ENCODE peak calls at places on chromosomes 12 and 14, in seven cellular contexts. F is AG04450, J is choroid plexus epithelial cell, U is cardiac muscle cell, T is AG10803, G is upper lobe of right lung, X is SJSA1. N is an unnamed sample.

GRCh38 chr14:94612580-94613554 is 676 bp downstream of the SERPINA3 start:
- DNase-seq in F (no peak), J (peak), U (no peak), T (peak), G (no peak), X (no peak), N (no peak)

GRCh38 chr14:100902295-100902694 is 1.2 kb downstream of the RTL1 start:
- DNase-seq in F (no peak), J (no peak), U (peak), T (no peak), G (no peak), X (no peak), N (no peak)

GRCh38 chr12:27585739-27586265 is 61.8 kb downstream of the PPFIBP1 start:
- DNase-seq in F (no peak), J (no peak), U (no peak), T (no peak), G (no peak), X (no peak), N (no peak)

GRCh38 chr14:94545131-94545841 is 16.0 kb upstream of the SERPINA4 start:
- DNase-seq in F (no peak), J (peak), U (no peak), T (no peak), G (no peak), X (no peak), N (no peak)

GRCh38 chr14:21096889-21097615 is 1.4 kb downstream of the ZNF219 start:
- DNase-seq in F (no peak), J (no peak), U (no peak), T (no peak), G (no peak), X (no peak), N (no peak)

GRCh38 chr12:82721726-82722125 is 35.0 kb downstream of the TMTC2 start:
- DNase-seq in F (no peak), J (no peak), U (no peak), T (no peak), G (no peak), X (no peak), N (no peak)

GRCh38 chr12:114863911-114864310 is 179.9 kb upstream of the TBX3 start:
- DNase-seq in F (no peak), J (no peak), U (no peak), T (no peak), G (no peak), X (no peak), N (no peak)

GRCh38 chr14:58944226-58944769 is 244.2 kb upstream of the DAAM1 start:
- DNase-seq in F (no peak), J (no peak), U (peak), T (peak), G (no peak), X (no peak), N (no peak)

GRCh38 chr14:28163897-28164296 is 602.7 kb upstream of the FOXG1 start:
- DNase-seq in F (no peak), J (no peak), U (no peak), T (no peak), G (no peak), X (no peak), N (no peak)

GRCh38 chr14:71395151-71395604 is 487.9 kb downstream of the PCNX1 start:
- DNase-seq in F (no peak), J (peak), U (no peak), T (peak), G (no peak), X (no peak), N (no peak)

GRCh38 chr12:13523926-13524325 is 327.4 kb downstream of the EMP1 start:
- DNase-seq in F (no peak), J (no peak), U (no peak), T (no peak), G (no peak), X (no peak), N (no peak)

GRCh38 chr12:92138144-92138543 is 7.5 kb downstream of the BTG1 start:
- DNase-seq in F (no peak), J (no peak), U (no peak), T (no peak), G (no peak), X (no peak), N (no peak)

GRCh38 chr14:92676031-92676430 is 72.4 kb downstream of the LGMN start:
- DNase-seq in F (no peak), J (no peak), U (no peak), T (no peak), G (peak), X (no peak), N (no peak)

GRCh38 chr12:120231316-120232011 is 30.6 kb upstream of the RPLP0 start:
- DNase-seq in F (peak), J (peak), U (no peak), T (peak), G (no peak), X (peak), N (peak)

GRCh38 chr12:74071182-74071581 is 466.5 kb upstream of the ATXN7L3B start:
- DNase-seq in F (no peak), J (no peak), U (no peak), T (no peak), G (no peak), X (no peak), N (no peak)

GRCh38 chr12:613996-614726 is 49.1 kb downstream of the NINJ2 start:
- DNase-seq in F (no peak), J (peak), U (peak), T (no peak), G (no peak), X (no peak), N (no peak)

GRCh38 chr14:95361373-95362179 is 41.9 kb upstream of the CLMN start:
- DNase-seq in F (no peak), J (peak), U (no peak), T (no peak), G (peak), X (no peak), N (no peak)

GRCh38 chr14:104878582-104878981 is 13.5 kb downstream of the CEP170B start:
- DNase-seq in F (no peak), J (no peak), U (no peak), T (no peak), G (no peak), X (no peak), N (no peak)

GRCh38 chr12:14399871-14400270 is 34.4 kb downstream of the ATF7IP start:
- DNase-seq in F (no peak), J (peak), U (no peak), T (peak), G (no peak), X (no peak), N (no peak)

GRCh38 chr12:40793471-40793870 is 101.2 kb downstream of the CNTN1 start:
- DNase-seq in F (no peak), J (no peak), U (no peak), T (no peak), G (no peak), X (no peak), N (no peak)

GRCh38 chr12:20127401-20127800 is 240.9 kb upstream of the PDE3A start:
- DNase-seq in F (no peak), J (peak), U (no peak), T (no peak), G (no peak), X (no peak), N (no peak)

GRCh38 chr14:72457641-72458040 is 436.3 kb downstream of the DPF3 start:
- DNase-seq in F (no peak), J (peak), U (no peak), T (peak), G (no peak), X (no peak), N (peak)

GRCh38 chr12:46382974-46383653 is 10.5 kb upstream of the SLC38A2 start:
- DNase-seq in F (peak), J (peak), U (peak), T (peak), G (peak), X (peak), N (peak)

GRCh38 chr14:103449762-103450161 is 64.5 kb downstream of the MARK3 start:
- DNase-seq in F (no peak), J (no peak), U (no peak), T (no peak), G (no peak), X (no peak), N (no peak)

GRCh38 chr12:3964404-3964803 is 91.2 kb upstream of the PARP11 start:
- DNase-seq in F (no peak), J (no peak), U (peak), T (no peak), G (no peak), X (no peak), N (no peak)

GRCh38 chr12:25783566-25783965 is 174.9 kb upstream of the RASSF8 start:
- DNase-seq in F (no peak), J (no peak), U (no peak), T (no peak), G (no peak), X (no peak), N (no peak)

GRCh38 chr14:29216316-29216715 is 449.7 kb downstream of the FOXG1 start:
- DNase-seq in F (no peak), J (no peak), U (no peak), T (no peak), G (no peak), X (no peak), N (no peak)

GRCh38 chr12:15088115-15088514 is 115.3 kb downstream of the PDE6H start:
- DNase-seq in F (no peak), J (no peak), U (no peak), T (no peak), G (no peak), X (no peak), N (no peak)

GRCh38 chr14:100784523-100785337 is 41.2 kb upstream of the MEG3 start:
- DNase-seq in F (no peak), J (no peak), U (no peak), T (no peak), G (peak), X (no peak), N (no peak)

GRCh38 chr12:67928621-67929369 is 60.5 kb upstream of the IFNG-AS1 start:
- DNase-seq in F (no peak), J (no peak), U (no peak), T (no peak), G (no peak), X (no peak), N (no peak)

GRCh38 chr12:122393822-122394221 is 28.6 kb downstream of the CLIP1 start:
- DNase-seq in F (no peak), J (no peak), U (no peak), T (no peak), G (no peak), X (no peak), N (no peak)

GRCh38 chr12:84986586-84986985 is 49.5 kb downstream of the TSPAN19 start:
- DNase-seq in F (no peak), J (no peak), U (no peak), T (peak), G (no peak), X (no peak), N (no peak)

GRCh38 chr14:92945959-92946846 is 23.3 kb downstream of the CHGA start:
- DNase-seq in F (no peak), J (peak), U (no peak), T (peak), G (peak), X (peak), N (no peak)

GRCh38 chr14:61564623-61565091 is 130.7 kb upstream of the HIF1A start:
- DNase-seq in F (peak), J (peak), U (no peak), T (peak), G (no peak), X (peak), N (peak)

GRCh38 chr12:115407036-115407435 is 723.1 kb upstream of the TBX3 start:
- DNase-seq in F (no peak), J (no peak), U (no peak), T (no peak), G (no peak), X (no peak), N (no peak)

GRCh38 chr12:120290541-120291312 is 976 bp downstream of the RNU4-2 start:
- DNase-seq in F (no peak), J (no peak), U (no peak), T (peak), G (peak), X (no peak), N (no peak)

GRCh38 chr12:103495158-103495782 is 498 bp downstream of the C12orf42 start:
- DNase-seq in F (no peak), J (no peak), U (peak), T (no peak), G (peak), X (no peak), N (no peak)

GRCh38 chr14:104343294-104343625 is 204.9 kb downstream of the KIF26A start:
- DNase-seq in F (no peak), J (no peak), U (no peak), T (no peak), G (no peak), X (no peak), N (no peak)

GRCh38 chr12:123990512-123990911 is 17.5 kb downstream of the ZNF664 start:
- DNase-seq in F (no peak), J (peak), U (no peak), T (peak), G (no peak), X (no peak), N (no peak)

GRCh38 chr14:69543341-69544249 is 31.1 kb downstream of the CCDC177 start:
- DNase-seq in F (peak), J (peak), U (no peak), T (peak), G (peak), X (no peak), N (peak)

GRCh38 chr14:69554500-69554899 is 20.2 kb downstream of the CCDC177 start:
- DNase-seq in F (no peak), J (no peak), U (no peak), T (peak), G (no peak), X (no peak), N (no peak)

GRCh38 chr14:69547701-69548348 is 26.8 kb downstream of the CCDC177 start:
- DNase-seq in F (no peak), J (peak), U (peak), T (no peak), G (no peak), X (no peak), N (no peak)

GRCh38 chr14:69553221-69553620 is 21.4 kb downstream of the CCDC177 start:
- DNase-seq in F (peak), J (peak), U (no peak), T (peak), G (no peak), X (no peak), N (peak)

GRCh38 chr14:69548566-69548965 is 26.1 kb downstream of the CCDC177 start:
- DNase-seq in F (no peak), J (no peak), U (no peak), T (no peak), G (no peak), X (no peak), N (no peak)
- H3K4me3 ChIP-seq in F (no peak), J (no peak), U (no peak), T (no peak), G (no peak), X (no peak), N (no peak)

GRCh38 chr12:112126916-112127315 is 1.6 kb downstream of the TRAFD1 start:
- DNase-seq in F (no peak), J (no peak), U (no peak), T (no peak), G (no peak), X (no peak), N (no peak)
- H3K4me3 ChIP-seq in F (peak), J (peak), U (no peak), T (peak), G (peak), X (peak), N (no peak)

GRCh38 chr12:1918875-1919236 is 404 bp upstream of the CACNA2D4 start:
- DNase-seq in F (no peak), J (no peak), U (no peak), T (no peak), G (no peak), X (no peak), N (no peak)
- H3K4me3 ChIP-seq in F (no peak), J (no peak), U (no peak), T (no peak), G (peak), X (no peak), N (no peak)

GRCh38 chr12:57460457-57461325 is 1.1 kb downstream of the GLI1 start:
- DNase-seq in F (no peak), J (no peak), U (peak), T (no peak), G (no peak), X (no peak), N (no peak)
- H3K4me3 ChIP-seq in F (peak), J (peak), U (peak), T (peak), G (peak), X (peak), N (peak)

DNA sequence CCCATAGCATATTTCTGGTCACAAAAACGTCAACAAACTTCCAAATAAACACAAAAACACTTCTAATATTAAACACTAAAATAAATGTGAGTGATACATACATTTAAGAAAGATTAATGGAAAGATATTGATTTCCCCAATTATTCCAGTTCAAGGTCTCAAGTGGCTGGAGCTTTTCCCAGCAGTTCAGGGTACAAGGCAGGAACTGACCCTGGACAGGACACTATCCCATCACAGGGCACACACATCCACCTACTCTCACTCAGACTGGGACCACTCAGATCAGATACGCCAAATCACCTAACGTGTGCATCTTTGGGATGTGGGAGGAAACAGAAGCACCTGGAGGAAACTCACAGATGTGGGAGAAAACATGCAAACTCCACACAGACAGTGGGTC is 50.4 kb downstream of the GCH1 start:
- DNase-seq in F (no peak), J (no peak), U (no peak), T (no peak), G (no peak), X (no peak), N (no peak)
- H3K4me3 ChIP-seq in F (no peak), J (no peak), U (no peak), T (no peak), G (no peak), X (no peak), N (no peak)

GRCh38 chr12:108722992-108723766 is 8.1 kb downstream of the CORO1C start:
- DNase-seq in F (peak), J (peak), U (no peak), T (peak), G (no peak), X (peak), N (peak)
- H3K4me3 ChIP-seq in F (peak), J (no peak), U (no peak), T (peak), G (no peak), X (no peak), N (no peak)